ENCODE peak calls at places on chromosomes 16 and 17, in seven cellular contexts. B is CD8-positive, alpha-beta T cell; N is AG09309; U is DND-41; P is choroid plexus epithelial cell; I is neural crest cell; E is tibial nerve. S is an unnamed sample.

GRCh38 chr16:84379731-84380369 is 11.5 kb downstream of the ATP2C2 start:
- DNase-seq in N (no peak), P (no peak), E (no peak), I (no peak), U (no peak), B (no peak), S (no peak)

GRCh38 chr17:58156839-58157803 is 8.9 kb downstream of the OR4D1 start:
- DNase-seq in I (peak; percentile 41), U (no peak), P (peak; percentile 1), B (peak; percentile 47), E (no peak), N (no peak), S (peak; percentile 44)

GRCh38 chr16:54026456-54026855 is 260.1 kb downstream of the IRX3 start:
- DNase-seq in E (no peak), N (no peak), P (peak; percentile 42), B (no peak), I (no peak), U (no peak), S (no peak)

GRCh38 chr17:49694847-49695697 is 12.7 kb downstream of the SLC35B1 start:
- DNase-seq in N (no peak), I (peak; percentile 70), P (peak; percentile 31), U (peak; percentile 69), E (peak; percentile 89), B (peak; percentile 80), S (peak; percentile 68)

GRCh38 chr16:15897386-15897785 is 9.0 kb upstream of the CEP20 start:
- DNase-seq in P (no peak), I (no peak), B (no peak), N (no peak), E (no peak), U (no peak), S (no peak)

GRCh38 chr17:44546711-44547606 is 10.3 kb upstream of the FZD2 start:
- DNase-seq in I (no peak), B (no peak), P (peak; percentile 75), N (no peak), U (no peak), E (no peak), S (no peak)

GRCh38 chr16:19898166-19898565 is 13.5 kb upstream of the GPRC5B start:
- DNase-seq in E (no peak), I (no peak), U (no peak), P (no peak), B (no peak), N (no peak), S (no peak)

GRCh38 chr17:74059471-74059870 is 144.0 kb upstream of the RPL38 start:
- DNase-seq in E (no peak), B (no peak), N (no peak), U (no peak), I (no peak), P (no peak), S (peak; percentile 60)

GRCh38 chr17:1082579-1082978 is 85.7 kb downstream of the TIMM22 start:
- DNase-seq in B (no peak), I (no peak), E (no peak), U (no peak), P (no peak), N (peak; percentile 14), S (no peak)

GRCh38 chr17:61284174-61284573 is 115.5 kb upstream of the TBX2 start:
- DNase-seq in U (no peak), I (no peak), B (no peak), N (peak; percentile 89), E (no peak), P (peak; percentile 92), S (no peak)

GRCh38 chr17:58932956-58933355 is 173.7 kb downstream of the TRIM37 start:
- DNase-seq in I (no peak), B (no peak), N (no peak), E (no peak), U (no peak), P (no peak), S (no peak)

GRCh38 chr17:39617100-39617445 is 9.4 kb upstream of the NEUROD2 start:
- DNase-seq in N (no peak), U (no peak), E (no peak), I (no peak), B (no peak), P (no peak), S (no peak)

GRCh38 chr16:616771-617586 is 13.8 kb upstream of the WFIKKN1 start:
- DNase-seq in U (no peak), N (no peak), E (no peak), B (no peak), P (no peak), I (no peak), S (no peak)

GRCh38 chr17:8855477-8856204 is 11.8 kb downstream of the PIK3R6 start:
- DNase-seq in B (no peak), U (no peak), P (no peak), I (no peak), E (no peak), N (no peak), S (no peak)

GRCh38 chr16:77064037-77064436 is 127.0 kb upstream of the MON1B start:
- DNase-seq in P (no peak), B (no peak), N (no peak), U (no peak), E (no peak), I (no peak), S (no peak)

GRCh38 chr16:50559804-50560514 is 11.8 kb downstream of the NKD1 start:
- DNase-seq in B (no peak), U (no peak), N (no peak), E (no peak), I (no peak), P (no peak), S (no peak)

GRCh38 chr16:12120331-12120981 is 143.9 kb downstream of the SNX29 start:
- DNase-seq in N (no peak), U (no peak), I (no peak), B (no peak), P (peak; percentile 72), E (peak; percentile 18), S (no peak)

GRCh38 chr17:38978180-38978579 is 11.0 kb upstream of the FBXO47 start:
- DNase-seq in N (no peak), I (no peak), B (no peak), U (no peak), P (no peak), E (no peak), S (no peak)

GRCh38 chr16:49096191-49096945 is 185.3 kb downstream of the CBLN1 start:
- DNase-seq in B (no peak), P (no peak), I (no peak), N (no peak), E (no peak), U (no peak), S (no peak)

GRCh38 chr16:471353-472198 is 46.1 kb downstream of the RAB11FIP3 start:
- DNase-seq in N (no peak), E (no peak), I (peak; percentile 53), B (no peak), U (no peak), P (no peak), S (no peak)

GRCh38 chr17:15470536-15470935 is 3.1 kb upstream of the CDRT4 start:
- DNase-seq in I (no peak), E (no peak), P (no peak), B (no peak), N (no peak), U (no peak), S (no peak)

GRCh38 chr17:36188891-36189306 is 7.7 kb downstream of the CCL3L1 start:
- DNase-seq in U (peak; percentile 93), I (no peak), E (no peak), N (no peak), P (no peak), B (peak; percentile 49), S (no peak)

GRCh38 chr17:1577186-1577585 is 14.6 kb upstream of the PITPNA start:
- DNase-seq in U (no peak), E (peak; percentile 87), N (peak; percentile 92), I (no peak), B (no peak), P (peak; percentile 84), S (no peak)

GRCh38 chr17:16922386-16923096 is 49.4 kb downstream of the TNFRSF13B start:
- DNase-seq in N (no peak), B (no peak), I (no peak), E (no peak), U (no peak), P (peak; percentile 33), S (no peak)

GRCh38 chr17:49727353-49727752 is 19.6 kb upstream of the SLC35B1 start:
- DNase-seq in N (no peak), I (no peak), B (no peak), E (no peak), U (no peak), P (no peak), S (no peak)

DNA sequence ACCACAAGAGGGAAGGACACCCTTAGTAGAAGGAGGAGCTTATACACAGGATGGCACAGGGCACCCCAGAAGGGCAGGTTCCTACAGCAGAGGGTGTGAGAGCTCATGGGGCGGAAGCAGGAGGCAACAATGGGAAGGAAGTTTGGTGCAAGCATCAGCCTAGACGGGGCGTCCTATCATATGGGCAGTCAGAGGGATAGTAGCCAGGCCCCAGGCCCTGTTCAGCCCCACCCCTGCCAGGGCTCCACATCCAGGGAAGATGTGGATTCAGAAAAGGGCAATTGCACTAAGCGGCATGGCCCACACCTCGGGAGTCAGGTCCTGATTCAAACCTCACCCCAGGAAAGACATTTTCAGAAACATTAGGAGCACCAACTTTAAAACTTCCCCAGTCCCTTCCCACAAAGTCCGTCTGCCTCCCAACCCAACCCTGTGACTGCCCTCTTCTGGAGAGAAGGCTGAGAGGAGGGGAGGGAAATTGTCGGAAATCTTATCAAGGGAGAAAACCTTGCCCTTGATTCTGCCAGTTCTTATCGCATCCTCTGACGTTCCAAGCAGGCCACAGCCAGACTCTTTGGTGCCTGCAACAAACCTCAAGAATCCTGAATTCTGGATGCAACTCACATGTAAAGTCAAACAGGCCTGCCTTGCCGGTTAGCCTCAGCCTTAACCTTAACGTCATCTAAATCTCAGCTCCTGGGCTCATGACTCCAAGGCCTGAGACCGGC is 198.8 kb upstream of the CDH5 start:
- DNase-seq in I (no peak), E (no peak), N (no peak), B (no peak), U (no peak), P (peak; percentile 61), S (no peak)
- TF ChIP-seq CTCF in I (no peak), E (no peak), N (peak; percentile 51), B (no peak), U (no peak), P (peak; percentile 77), S (peak; percentile 53)

DNA sequence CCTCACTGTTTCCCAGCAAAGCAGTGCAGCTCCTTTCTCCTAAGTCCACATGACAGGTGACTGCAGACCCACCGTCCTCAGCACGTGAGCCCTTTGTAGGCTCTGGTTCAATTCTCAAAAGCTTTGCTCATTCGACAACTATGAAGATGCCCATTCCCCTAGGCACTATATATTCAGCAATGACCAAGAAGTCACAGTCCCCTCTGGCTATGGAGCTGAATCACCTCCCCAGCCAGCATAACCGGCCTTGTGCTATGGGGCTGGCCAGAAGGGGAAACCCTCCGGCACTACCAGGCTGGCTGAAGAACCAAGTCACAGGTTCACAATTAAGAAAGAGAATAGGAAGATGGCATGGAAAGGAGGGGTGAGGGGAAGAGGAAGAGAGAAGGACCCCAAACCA is 139.7 kb downstream of the WSCD1 start:
- DNase-seq in P (no peak), I (no peak), U (no peak), E (no peak), N (no peak), B (no peak), S (no peak)
- TF ChIP-seq CTCF in P (no peak), I (no peak), U (no peak), E (no peak), N (no peak), B (no peak), S (no peak)

GRCh38 chr16:89053725-89054029 is 40.0 kb upstream of the ACSF3 start:
- DNase-seq in P (no peak), I (no peak), B (no peak), U (no peak), N (no peak), E (no peak), S (no peak)
- TF ChIP-seq CTCF in P (no peak), I (no peak), B (no peak), U (no peak), N (no peak), E (no peak), S (no peak)

GRCh38 chr16:17053536-17054160 is 417.1 kb downstream of the XYLT1 start:
- DNase-seq in N (no peak), I (no peak), P (no peak), B (no peak), E (no peak), U (no peak), S (no peak)
- TF ChIP-seq CTCF in N (no peak), I (peak; percentile 23), P (no peak), B (no peak), E (no peak), U (no peak), S (peak; percentile 17)